ENCODE peak calls at places on chromosomes 3 and 15, in eight cellular contexts. A is tibial nerve, X is A549, J is HepG2, T is ovary, Q is stomach, U is transverse colon, G is sigmoid colon. H is an unnamed sample.

GRCh38 chr15:29516929-29517328 is 247.3 kb upstream of the NSMCE3 start:
- DNase-seq in A (no peak), J (no peak), Q (no peak), X (no peak), T (no peak), G (no peak), U (no peak), H (no peak)

GRCh38 chr3:122101646-122102045 is 46.5 kb downstream of the CD86 start:
- DNase-seq in U (no peak), G (no peak), Q (no peak), A (no peak), T (no peak), J (peak; percentile 56), X (peak; percentile 59), H (no peak)

GRCh38 chr15:86857701-86858100 is 778.0 kb downstream of the AGBL1 start:
- DNase-seq in Q (no peak), T (no peak), X (no peak), G (no peak), U (no peak), A (no peak), J (no peak), H (no peak)

GRCh38 chr3:127674793-127675189 is 2.0 kb downstream of the ABTB1 start:
- DNase-seq in T (peak; percentile 24), G (peak; percentile 44), J (no peak), A (no peak), U (no peak), Q (peak; percentile 13), X (no peak), H (peak; percentile 60)

GRCh38 chr3:24650839-24651238 is 156.2 kb upstream of the THRB start:
- DNase-seq in Q (no peak), X (no peak), J (no peak), T (no peak), U (no peak), G (no peak), A (no peak), H (no peak)

GRCh38 chr15:50562735-50563640 is 16.5 kb upstream of the USP50 start:
- DNase-seq in T (no peak), Q (no peak), U (no peak), G (no peak), X (no peak), A (no peak), J (no peak), H (no peak)

GRCh38 chr3:190318666-190319065 is 3.6 kb downstream of the CLDN1 start:
- DNase-seq in T (no peak), X (no peak), J (no peak), A (no peak), G (no peak), U (no peak), Q (no peak), H (no peak)

GRCh38 chr15:98599911-98600685 is 48.2 kb upstream of the IGF1R start:
- DNase-seq in J (no peak), A (peak; percentile 34), G (no peak), Q (no peak), T (peak; percentile 74), U (peak; percentile 29), X (no peak), H (peak; percentile 71)

GRCh38 chr15:85010472-85011209 is 29.0 kb downstream of the PDE8A start:
- DNase-seq in X (no peak), U (no peak), J (no peak), G (no peak), T (no peak), A (no peak), Q (no peak), H (no peak)

GRCh38 chr3:12135029-12135634 is 23.6 kb downstream of the TIMP4 start:
- DNase-seq in J (peak; percentile 43), A (peak; percentile 80), Q (peak; percentile 81), G (peak; percentile 84), T (peak; percentile 82), U (peak; percentile 77), X (peak; percentile 66), H (peak; percentile 80)

DNA sequence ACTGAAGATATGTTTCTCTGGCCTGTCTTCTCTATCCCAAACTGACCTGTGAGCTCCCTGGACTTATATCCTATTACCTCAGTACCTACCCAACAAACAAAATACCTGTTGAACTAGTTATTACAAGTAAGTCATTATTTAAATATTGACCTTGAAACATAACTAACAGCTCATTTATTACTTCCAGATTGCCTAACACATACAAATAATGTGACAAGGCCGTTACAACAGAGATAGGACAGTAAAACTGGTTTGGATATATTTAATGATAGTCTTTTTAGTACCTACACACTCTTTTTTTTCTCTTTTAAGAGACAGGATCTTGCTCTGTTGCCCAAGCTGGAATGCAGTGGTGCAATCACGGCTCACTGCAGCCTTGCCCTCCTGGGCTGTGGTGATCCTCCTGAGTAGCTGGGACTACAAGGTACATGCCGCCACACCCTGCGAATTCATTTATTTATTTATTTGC is 145.0 kb downstream of the ADAM10 start:
- DNase-seq in Q (no peak), A (no peak), G (no peak), X (no peak), U (no peak), J (peak; percentile 46), T (no peak), H (no peak)
- TF ChIP-seq EP300 in Q (no peak), A (no peak), G (no peak), X (no peak), U (no peak), J (peak; percentile 15), T (no peak), H (no peak)

GRCh38 chr15:68726246-68726645 is 94.4 kb downstream of the ANP32A start:
- DNase-seq in G (no peak), X (no peak), T (no peak), A (no peak), Q (no peak), U (no peak), J (no peak), H (no peak)

GRCh38 chr15:68730491-68731317 is 90.0 kb downstream of the ANP32A start:
- DNase-seq in J (peak; percentile 21), G (peak; percentile 65), A (peak; percentile 57), U (peak; percentile 46), T (peak; percentile 50), X (peak; percentile 68), Q (peak; percentile 49), H (no peak)

GRCh38 chr15:68731318-68731897 is 89.3 kb downstream of the ANP32A start:
- DNase-seq in T (no peak), A (no peak), Q (no peak), J (no peak), X (no peak), G (peak; percentile 56), U (peak; percentile 17), H (no peak)

GRCh38 chr15:68732451-68732850 is 88.2 kb downstream of the ANP32A start:
- DNase-seq in X (no peak), G (peak; percentile 40), Q (no peak), U (no peak), J (no peak), A (no peak), T (no peak), H (no peak)

GRCh38 chr15:68729789-68730201 is 90.9 kb downstream of the ANP32A start:
- DNase-seq in A (no peak), X (no peak), U (no peak), J (no peak), Q (no peak), G (peak; percentile 69), T (no peak), H (no peak)
- TF ChIP-seq EP300 in A (no peak), X (no peak), U (no peak), J (no peak), Q (no peak), G (no peak), T (no peak), H (no peak)

DNA sequence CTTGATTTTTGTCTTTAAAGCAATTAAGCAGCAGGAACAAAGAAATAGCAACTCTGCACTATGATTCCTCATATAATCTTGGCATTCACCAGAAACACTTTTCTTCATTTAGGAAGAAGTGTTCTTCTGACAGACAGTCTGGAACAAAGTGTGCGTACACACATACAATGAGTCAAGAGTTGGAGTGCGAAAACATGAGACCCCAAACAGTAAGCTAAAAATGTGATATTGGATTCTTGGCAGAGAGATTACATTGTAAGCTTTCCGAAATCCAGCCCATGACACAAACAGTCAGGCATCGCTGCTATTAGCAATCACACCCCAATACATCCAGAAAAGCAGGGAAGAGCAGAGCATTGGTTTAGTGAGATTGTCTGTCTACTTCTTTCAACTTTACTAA is 306.7 kb upstream of the TBC1D5 start:
- DNase-seq in G (no peak), T (no peak), A (no peak), Q (no peak), J (no peak), U (no peak), X (no peak), H (no peak)
- TF ChIP-seq EP300 in G (no peak), T (no peak), A (no peak), Q (no peak), J (no peak), U (no peak), X (no peak), H (no peak)

GRCh38 chr3:45936261-45936660 is 7.0 kb upstream of the CXCR6 start:
- DNase-seq in A (no peak), G (no peak), J (no peak), X (no peak), Q (no peak), T (no peak), U (no peak), H (no peak)

GRCh38 chr3:45931476-45931875 is 11.8 kb upstream of the CXCR6 start:
- DNase-seq in T (no peak), U (no peak), G (no peak), Q (no peak), X (no peak), J (no peak), A (no peak), H (no peak)

GRCh38 chr3:45932112-45932511 is 11.2 kb upstream of the CXCR6 start:
- DNase-seq in X (no peak), G (peak; percentile 42), A (no peak), U (no peak), T (no peak), J (no peak), Q (no peak), H (peak; percentile 37)

GRCh38 chr3:45937206-45938042 is 5.8 kb upstream of the CXCR6 start:
- DNase-seq in Q (no peak), U (no peak), J (no peak), T (no peak), A (no peak), X (no peak), G (peak; percentile 38), H (peak; percentile 53)

GRCh38 chr3:45933586-45933985 is 9.7 kb upstream of the CXCR6 start:
- DNase-seq in G (no peak), T (no peak), U (no peak), Q (no peak), A (no peak), J (no peak), X (no peak), H (no peak)
- TF ChIP-seq EP300 in G (no peak), T (no peak), U (no peak), Q (no peak), A (no peak), J (no peak), X (no peak), H (no peak)